ENCODE peak calls at places on chromosomes 11 and 22, in six cellular contexts. X is IMR-90; K is tibial artery; M is heart left ventricle; N is CD4-positive, alpha-beta memory T cell; W is uterus. B is an unnamed sample.

GRCh38 chr11:75536786-75537629 is 11.3 kb upstream of the GDPD5 start:
- DNase-seq in X (peak), K (no peak), M (no peak), N (peak), W (no peak), B (no peak)

GRCh38 chr11:36622431-36623136 is 24.5 kb upstream of the RAG2 start:
- DNase-seq in X (peak), K (no peak), M (no peak), N (peak), W (no peak), B (no peak)

GRCh38 chr11:128133501-128133900 is 453.9 kb downstream of the ETS1 start:
- DNase-seq in X (no peak), K (no peak), M (no peak), N (no peak), W (no peak), B (no peak)

GRCh38 chr22:46696225-46696518 is 41.9 kb downstream of the CERK start:
- DNase-seq in X (no peak), K (no peak), M (no peak), N (no peak), W (no peak), B (no peak)

GRCh38 chr22:39244073-39244495 is 698 bp downstream of the PDGFB start:
- DNase-seq in X (no peak), K (no peak), M (no peak), N (no peak), W (no peak), B (no peak)

GRCh38 chr11:19389787-19390303 is 149.1 kb upstream of the E2F8 start:
- DNase-seq in X (peak), K (peak), M (no peak), N (no peak), W (no peak), B (no peak)

GRCh38 chr11:118868659-118869058 is 15.0 kb upstream of the CXCR5 start:
- DNase-seq in X (no peak), K (no peak), M (no peak), N (no peak), W (no peak), B (no peak)

GRCh38 chr11:122167100-122167499 is 51.1 kb upstream of the BLID start:
- DNase-seq in X (peak), K (no peak), M (no peak), N (no peak), W (no peak), B (no peak)

GRCh38 chr11:70080763-70081162 is 2.6 kb downstream of the ANO1 start:
- DNase-seq in X (no peak), K (peak), M (no peak), N (no peak), W (no peak), B (peak)

GRCh38 chr11:87092159-87092558 is 54.4 kb downstream of the TMEM135 start:
- DNase-seq in X (no peak), K (no peak), M (no peak), N (no peak), W (no peak), B (no peak)

GRCh38 chr11:36509265-36509664 is 807 bp downstream of the TRAF6 start:
- DNase-seq in X (peak), K (no peak), M (no peak), N (peak), W (no peak), B (no peak)

GRCh38 chr11:120811731-120812130 is 212.2 kb upstream of the TBCEL start:
- DNase-seq in X (no peak), K (no peak), M (no peak), N (no peak), W (no peak), B (no peak)

GRCh38 chr22:20437253-20438065 is at the start of gene SCARF2:
- DNase-seq in X (peak), K (no peak), M (peak), N (no peak), W (peak), B (peak)

GRCh38 chr11:100682247-100682969 is 4.7 kb upstream of the ARHGAP42 start:
- DNase-seq in X (peak), K (no peak), M (no peak), N (no peak), W (no peak), B (no peak)

GRCh38 chr11:34623463-34623862 is 2.6 kb downstream of the EHF start:
- DNase-seq in X (no peak), K (no peak), M (no peak), N (no peak), W (no peak), B (no peak)

GRCh38 chr22:19803736-19804267 is 43.2 kb downstream of the TBX1 start:
- DNase-seq in X (no peak), K (no peak), M (no peak), N (no peak), W (no peak), B (no peak)

GRCh38 chr11:71333473-71333872 is 81.1 kb upstream of the SHANK2 start:
- DNase-seq in X (no peak), K (peak), M (no peak), N (no peak), W (no peak), B (peak)

GRCh38 chr22:20111689-20112622 is 3.9 kb upstream of the RANBP1 start:
- DNase-seq in X (no peak), K (no peak), M (no peak), N (no peak), W (no peak), B (no peak)

DNA sequence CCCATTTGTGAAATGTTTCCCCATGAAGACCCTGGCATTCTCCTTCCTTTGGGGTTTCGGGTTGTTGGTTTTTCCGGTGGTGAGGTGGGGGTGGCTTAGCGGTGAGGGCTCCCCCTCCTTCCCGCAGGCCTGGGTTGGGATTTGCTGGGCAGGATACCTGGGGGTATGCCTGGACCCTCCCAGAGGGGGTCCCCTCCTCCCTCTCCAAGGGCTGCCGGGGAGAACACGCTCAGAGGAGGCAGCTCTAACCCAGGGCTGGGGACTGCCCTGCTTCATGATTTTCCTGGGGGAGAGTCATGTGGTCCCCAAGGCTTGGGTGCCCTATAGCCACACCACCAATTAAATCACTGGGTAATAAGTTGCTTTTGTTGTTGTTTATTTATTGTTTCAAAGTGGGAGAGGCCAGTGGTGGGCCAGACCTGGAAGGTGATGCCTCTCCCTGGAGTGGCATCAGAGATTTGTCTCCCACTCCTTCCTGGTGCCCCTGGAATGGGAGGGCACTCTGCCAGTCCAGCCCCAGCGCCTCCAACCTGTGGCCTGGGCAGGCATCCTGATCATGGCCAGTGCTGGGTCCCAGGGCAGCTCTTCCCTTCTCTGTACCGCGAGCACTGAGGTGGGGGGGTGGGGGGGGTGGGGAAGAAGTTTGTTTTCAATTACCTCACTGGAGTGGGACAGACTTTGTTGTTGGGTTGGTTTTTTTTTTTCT is 1.3 kb upstream of the CLCF1 start:
- DNase-seq in X (no peak), K (no peak), M (no peak), N (no peak), W (peak), B (no peak)
- H3K27ac ChIP-seq in X (peak), K (peak), M (peak), N (no peak), W (peak), B (peak)

GRCh38 chr22:24338701-24339451 is 68.2 kb downstream of the SPECC1L start:
- DNase-seq in X (peak), K (no peak), M (peak), N (no peak), W (no peak), B (no peak)
- H3K27ac ChIP-seq in X (no peak), K (peak), M (peak), N (no peak), W (no peak), B (no peak)

DNA sequence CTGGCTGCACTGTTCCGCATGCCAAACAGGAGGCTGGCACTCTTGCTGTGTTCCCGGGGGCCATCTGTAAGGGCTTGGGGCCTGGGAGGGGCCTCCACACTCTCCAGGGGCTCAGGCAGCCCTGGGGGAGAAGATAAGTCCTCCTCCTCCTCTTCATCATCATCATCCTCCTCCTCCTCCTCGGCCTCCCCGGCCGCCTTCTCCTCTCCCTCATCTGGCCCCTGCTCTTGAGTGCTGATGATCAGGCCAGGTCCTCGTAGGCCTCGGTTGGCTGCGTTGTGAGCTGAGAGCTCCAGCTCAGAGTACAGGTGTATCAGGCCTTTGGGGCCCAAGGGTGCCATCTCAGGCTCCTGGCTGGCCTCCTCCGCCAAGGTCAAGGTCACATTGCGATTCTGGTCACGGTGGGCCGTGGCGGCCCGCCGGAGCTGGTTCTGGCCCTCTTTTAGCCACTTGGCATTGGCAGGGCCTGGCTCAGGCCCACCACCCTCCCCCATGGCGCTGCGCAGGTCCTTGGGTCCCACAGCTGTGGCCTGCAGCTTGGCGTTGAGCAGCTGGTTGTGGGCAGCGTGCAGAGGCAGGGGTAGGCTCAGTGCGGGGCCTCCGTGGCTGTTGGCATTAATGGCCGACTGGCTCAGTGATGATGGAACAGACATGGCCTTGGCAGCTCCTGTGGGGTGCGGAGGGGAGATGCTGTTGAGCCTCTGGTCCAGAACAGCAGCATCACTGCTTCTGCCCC is 8.0 kb downstream of the APBB1 start:
- DNase-seq in X (no peak), K (no peak), M (no peak), N (no peak), W (no peak), B (no peak)
- H3K27ac ChIP-seq in X (no peak), K (no peak), M (no peak), N (no peak), W (no peak), B (no peak)

GRCh38 chr22:26534166-26534855 is 22.0 kb upstream of the TFIP11 start:
- DNase-seq in X (no peak), K (no peak), M (no peak), N (no peak), W (no peak), B (no peak)
- H3K27ac ChIP-seq in X (no peak), K (no peak), M (no peak), N (no peak), W (no peak), B (no peak)

GRCh38 chr22:50201191-50202129 is 649 bp downstream of the SELENOO start:
- DNase-seq in X (no peak), K (no peak), M (no peak), N (no peak), W (no peak), B (no peak)

GRCh38 chr22:50202130-50202671 is 1.4 kb downstream of the SELENOO start:
- DNase-seq in X (no peak), K (no peak), M (no peak), N (no peak), W (no peak), B (no peak)

GRCh38 chr22:50199836-50200332 is 927 bp upstream of the SELENOO start:
- DNase-seq in X (no peak), K (no peak), M (no peak), N (no peak), W (no peak), B (no peak)

GRCh38 chr22:50199251-50199721 is 1.5 kb upstream of the SELENOO start:
- DNase-seq in X (no peak), K (no peak), M (no peak), N (no peak), W (no peak), B (no peak)

GRCh38 chr22:50200333-50201190 is at the start of gene SELENOO:
- DNase-seq in X (peak), K (peak), M (peak), N (peak), W (peak), B (peak)
- H3K27ac ChIP-seq in X (peak), K (peak), M (peak), N (peak), W (peak), B (peak)

GRCh38 chr11:116420030-116420429 is 352.8 kb downstream of the BUD13 start:
- DNase-seq in X (no peak), K (no peak), M (no peak), N (no peak), W (no peak), B (no peak)
- H3K27ac ChIP-seq in X (no peak), K (no peak), M (no peak), N (no peak), W (no peak), B (no peak)

GRCh38 chr11:38718659-38719058 is 2120.6 kb upstream of the RAG2 start:
- DNase-seq in X (no peak), K (no peak), M (no peak), N (no peak), W (no peak), B (no peak)
- H3K27ac ChIP-seq in X (no peak), K (no peak), M (no peak), N (no peak), W (no peak), B (no peak)

B was measured in ascending aorta.